ENCODE peak calls at places on chromosomes 5 and 9, in six cellular contexts. L is foreskin fibroblast, F is astrocyte of the spinal cord, D is transverse colon, A is GM23338, M is ovary. P is an unnamed sample.

GRCh38 chr5:418681-419121 is 24.3 kb upstream of the EXOC3 start:
- DNase-seq in L (peak; percentile 64), F (no peak), D (no peak), A (no peak), M (no peak), P (no peak)

GRCh38 chr5:172661536-172661935 is 20.5 kb downstream of the NEURL1B start:
- DNase-seq in L (no peak), F (no peak), D (no peak), A (no peak), M (no peak), P (no peak)

GRCh38 chr9:88501086-88501485 is 33.9 kb upstream of the NXNL2 start:
- DNase-seq in L (no peak), F (no peak), D (no peak), A (no peak), M (no peak), P (no peak)

GRCh38 chr9:18126776-18127175 is 347.2 kb upstream of the ADAMTSL1 start:
- DNase-seq in L (no peak), F (no peak), D (no peak), A (no peak), M (no peak), P (no peak)

GRCh38 chr5:139177809-139178581 is 20.2 kb downstream of the SIL1 start:
- DNase-seq in L (no peak), F (no peak), D (peak; percentile 53), A (no peak), M (no peak), P (peak; percentile 33)

GRCh38 chr5:33761139-33761538 is 130.7 kb downstream of the ADAMTS12 start:
- DNase-seq in L (peak; percentile 38), F (peak; percentile 35), D (no peak), A (peak; percentile 64), M (no peak), P (no peak)

GRCh38 chr5:148663509-148663908 is 9.2 kb upstream of the HTR4 start:
- DNase-seq in L (no peak), F (no peak), D (no peak), A (no peak), M (no peak), P (no peak)

GRCh38 chr9:33489070-33489469 is 15.3 kb upstream of the NOL6 start:
- DNase-seq in L (peak; percentile 65), F (peak; percentile 24), D (no peak), A (no peak), M (no peak), P (no peak)

GRCh38 chr9:68842568-68842967 is 137.5 kb downstream of the PIP5K1B start:
- DNase-seq in L (no peak), F (no peak), D (no peak), A (no peak), M (no peak), P (no peak)

GRCh38 chr5:154505567-154505966 is 27.5 kb upstream of the HAND1 start:
- DNase-seq in L (no peak), F (no peak), D (no peak), A (peak; percentile 49), M (no peak), P (no peak)

GRCh38 chr9:132235894-132236661 is 74.2 kb downstream of the NTNG2 start:
- DNase-seq in L (peak; percentile 32), F (peak; percentile 54), D (peak; percentile 74), A (peak; percentile 95), M (peak; percentile 80), P (peak; percentile 70)

GRCh38 chr9:122111413-122112085 is 18.4 kb upstream of the TTLL11 start:
- DNase-seq in L (no peak), F (no peak), D (no peak), A (no peak), M (no peak), P (no peak)

GRCh38 chr9:95132406-95133350 is 184.8 kb downstream of the FANCC start:
- DNase-seq in L (peak; percentile 11), F (no peak), D (no peak), A (no peak), M (no peak), P (no peak)

GRCh38 chr5:176151286-176151685 is 86.9 kb upstream of the SIMC1 start:
- DNase-seq in L (no peak), F (peak; percentile 64), D (no peak), A (no peak), M (no peak), P (no peak)

GRCh38 chr9:108759399-108759798 is 96.4 kb downstream of the ACTL7B start:
- DNase-seq in L (no peak), F (no peak), D (no peak), A (no peak), M (no peak), P (no peak)

GRCh38 chr9:128685636-128686489 is 3.2 kb upstream of the SET start:
- DNase-seq in L (no peak), F (no peak), D (peak; percentile 68), A (no peak), M (no peak), P (no peak)

GRCh38 chr5:171661146-171661545 is 124.5 kb upstream of the SMIM23 start:
- DNase-seq in L (no peak), F (peak; percentile 47), D (no peak), A (no peak), M (no peak), P (no peak)

GRCh38 chr5:20601678-20602100 is 613.7 kb upstream of the CDH18 start:
- DNase-seq in L (no peak), F (peak; percentile 32), D (no peak), A (peak; percentile 78), M (no peak), P (peak; percentile 63)

GRCh38 chr9:38417003-38417965 is 7.0 kb downstream of the IGFBPL1 start:
- DNase-seq in L (no peak), F (no peak), D (peak; percentile 35), A (peak; percentile 89), M (no peak), P (peak; percentile 43)

GRCh38 chr5:61386062-61386800 is 54.2 kb downstream of the ZSWIM6 start:
- DNase-seq in L (no peak), F (no peak), D (no peak), A (no peak), M (no peak), P (no peak)

GRCh38 chr9:79026311-79026710 is 545.5 kb upstream of the TLE4 start:
- DNase-seq in L (no peak), F (peak; percentile 6), D (no peak), A (no peak), M (no peak), P (peak; percentile 67)

GRCh38 chr5:2566280-2566679 is 185.2 kb downstream of the IRX2 start:
- DNase-seq in L (no peak), F (no peak), D (no peak), A (no peak), M (no peak), P (peak; percentile 27)

GRCh38 chr9:4638968-4639367 is 23.1 kb upstream of the PLPP6 start:
- DNase-seq in L (no peak), F (no peak), D (no peak), A (peak; percentile 26), M (no peak), P (no peak)

GRCh38 chr9:98571643-98572042 is 137.1 kb downstream of the GABBR2 start:
- DNase-seq in L (no peak), F (no peak), D (no peak), A (no peak), M (no peak), P (no peak)

GRCh38 chr9:127887792-127888191 is 10.3 kb upstream of the AK1 start:
- DNase-seq in L (no peak), F (no peak), D (no peak), A (no peak), M (no peak), P (no peak)

DNA sequence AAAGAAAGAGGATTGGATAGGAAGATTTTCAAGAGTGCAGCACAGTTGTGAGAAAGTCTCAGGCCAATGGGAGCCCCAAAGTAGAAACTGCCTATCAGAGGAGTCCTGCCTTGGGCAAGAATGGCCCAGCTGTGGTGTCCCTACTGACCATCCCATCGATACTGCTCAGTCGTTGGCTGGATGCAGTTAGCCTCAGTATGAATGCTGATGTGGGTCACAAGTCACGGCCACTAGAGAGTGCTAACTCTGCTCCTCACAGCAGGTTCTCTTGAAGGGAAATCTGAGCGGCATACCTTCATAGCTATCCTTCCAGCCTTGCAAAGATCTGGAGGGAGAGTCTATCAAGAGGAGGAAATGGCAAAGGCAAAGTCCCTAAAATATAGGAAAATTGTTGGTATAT is 11.6 kb upstream of the CETN3 start:
- DNase-seq in L (no peak), F (no peak), D (peak; percentile 14), A (peak; percentile 83), M (no peak), P (no peak)
- TF ChIP-seq CTCF in L (peak; percentile 5), F (peak; percentile 21), D (peak; percentile 4), A (peak; percentile 44), M (no peak), P (no peak)

GRCh38 chr5:143036146-143036927 is 266.2 kb downstream of the ARHGAP26 start:
- DNase-seq in L (no peak), F (no peak), D (no peak), A (no peak), M (no peak), P (no peak)
- TF ChIP-seq CTCF in L (no peak), F (no peak), D (no peak), A (no peak), M (no peak), P (no peak)

GRCh38 chr9:37329576-37329975 is 92.9 kb upstream of the GRHPR start:
- DNase-seq in L (no peak), F (peak; percentile 37), D (no peak), A (peak; percentile 32), M (no peak), P (peak; percentile 46)
- TF ChIP-seq CTCF in L (peak; percentile 22), F (peak; percentile 42), D (peak; percentile 6), A (peak; percentile 46), M (no peak), P (peak; percentile 39)

GRCh38 chr5:73450672-73451217 is 2.2 kb upstream of the FOXD1 start:
- DNase-seq in L (no peak), F (peak; percentile 51), D (no peak), A (peak; percentile 54), M (no peak), P (no peak)
- TF ChIP-seq CTCF in L (no peak), F (no peak), D (no peak), A (no peak), M (no peak), P (no peak)

GRCh38 chr5:39424751-39425524 is at the start of gene DAB2:
- DNase-seq in L (peak; percentile 96), F (peak; percentile 97), D (peak; percentile 78), A (peak; percentile 92), M (peak; percentile 80), P (peak; percentile 62)
- TF ChIP-seq CTCF in L (peak; percentile 83), F (peak; percentile 83), D (peak; percentile 44), A (peak; percentile 77), M (no peak), P (peak; percentile 23)